ENCODE peak calls at places on chromosomes 1 and 21, in seven cellular contexts. C is suprapubic skin, F is HFFc6, J is H9, Y is keratinocyte, Q is psoas muscle, A is choroid plexus epithelial cell. L is an unnamed sample.
A peak's percentile ranks its signal among the peaks of the same experiment; 100 is the strongest.

GRCh38 chr21:37828515-37828914 is 87.7 kb downstream of the KCNJ6 start:
- DNase-seq in Q (no peak), F (no peak), C (no peak), Y (no peak), J (no peak), A (no peak), L (peak; percentile 55)

GRCh38 chr1:16120411-16120810 is 35.5 kb downstream of the EPHA2 start:
- DNase-seq in Q (no peak), A (no peak), F (no peak), Y (no peak), J (peak; percentile 65), C (no peak), L (no peak)

GRCh38 chr1:232805269-232806070 is at the start of gene MAP10:
- DNase-seq in J (peak; percentile 90), F (no peak), A (peak; percentile 86), Y (no peak), Q (peak; percentile 80), C (peak; percentile 74), L (peak; percentile 91)

GRCh38 chr1:81699234-81699633 is 101.5 kb upstream of the ADGRL2 start:
- DNase-seq in F (peak; percentile 75), A (peak; percentile 83), Y (no peak), J (no peak), Q (no peak), C (no peak), L (no peak)

GRCh38 chr1:234634387-234634786 is 24.4 kb upstream of the IRF2BP2 start:
- DNase-seq in Y (no peak), C (no peak), A (no peak), F (no peak), Q (no peak), J (no peak), L (no peak)

GRCh38 chr1:108961752-108962486 is 1.4 kb downstream of the CLCC1 start:
- DNase-seq in Y (no peak), F (no peak), A (no peak), C (no peak), Q (no peak), J (no peak), L (no peak)

GRCh38 chr1:228749765-228750164 is 14.5 kb downstream of the RHOU start:
- DNase-seq in Q (no peak), C (no peak), A (no peak), J (no peak), Y (no peak), F (no peak), L (no peak)

GRCh38 chr1:84061336-84061735 is 62.4 kb upstream of the TTLL7 start:
- DNase-seq in J (no peak), C (no peak), A (no peak), F (no peak), Q (no peak), Y (no peak), L (no peak)

GRCh38 chr1:248813546-248813945 is 12.2 kb downstream of the SH3BP5L start:
- DNase-seq in Q (no peak), J (no peak), Y (no peak), A (no peak), C (no peak), F (no peak), L (no peak)

GRCh38 chr1:57963545-57963944 is 539.7 kb upstream of the DAB1 start:
- DNase-seq in A (no peak), Y (no peak), Q (no peak), C (no peak), J (no peak), F (no peak), L (peak; percentile 35)

GRCh38 chr1:203288351-203288894 is 16.9 kb upstream of the BTG2 start:
- DNase-seq in C (no peak), A (no peak), F (no peak), Y (no peak), J (no peak), Q (no peak), L (no peak)

GRCh38 chr1:195785830-195786229 is 822.4 kb downstream of the KCNT2 start:
- DNase-seq in A (no peak), J (no peak), Y (no peak), F (no peak), C (no peak), Q (no peak), L (no peak)

GRCh38 chr1:101181930-101182329 is 54.9 kb upstream of the S1PR1 start:
- DNase-seq in J (no peak), A (peak; percentile 77), Q (no peak), C (no peak), F (peak; percentile 44), Y (no peak), L (no peak)

GRCh38 chr1:160354388-160354985 is 11.3 kb downstream of the NCSTN start:
- DNase-seq in Q (no peak), J (no peak), A (peak; percentile 53), C (no peak), Y (no peak), F (no peak), L (peak; percentile 49)

GRCh38 chr1:2411801-2412394 is 466 bp downstream of the PEX10 start:
- DNase-seq in F (no peak), C (peak; percentile 81), Q (no peak), A (no peak), J (peak; percentile 40), Y (no peak), L (no peak)

GRCh38 chr1:58903450-58904298 is 119.8 kb upstream of the JUN start:
- DNase-seq in A (peak; percentile 95), J (peak; percentile 65), C (peak; percentile 97), F (peak; percentile 86), Y (no peak), Q (peak; percentile 95), L (peak; percentile 56)

GRCh38 chr1:209896346-209896745 is 41.7 kb upstream of the SYT14 start:
- DNase-seq in Y (no peak), A (no peak), F (no peak), J (no peak), Q (no peak), C (no peak), L (no peak)

GRCh38 chr1:22784317-22784716 is 73.7 kb downstream of the EPHB2 start:
- DNase-seq in A (no peak), C (no peak), F (no peak), Y (no peak), Q (no peak), J (no peak), L (no peak)

GRCh38 chr1:246198141-246198820 is 308.8 kb downstream of the SMYD3 start:
- DNase-seq in F (no peak), A (no peak), Q (no peak), C (no peak), J (no peak), Y (no peak), L (no peak)

GRCh38 chr1:23751050-23751814 is 8.0 kb downstream of the ELOA start:
- DNase-seq in J (peak; percentile 58), C (no peak), Y (no peak), Q (no peak), A (peak; percentile 80), F (peak; percentile 39), L (peak; percentile 44)

GRCh38 chr1:242788771-242789170 is 264.3 kb upstream of the PLD5 start:
- DNase-seq in Q (no peak), Y (no peak), A (no peak), J (no peak), C (no peak), F (no peak), L (no peak)

GRCh38 chr1:1399870-1400575 is 888 bp upstream of the CCNL2 start:
- DNase-seq in C (no peak), Q (no peak), F (no peak), Y (no peak), J (no peak), A (peak; percentile 46), L (no peak)

GRCh38 chr21:36992671-36993070 is 13.8 kb upstream of the RIPPLY3 start:
- DNase-seq in Q (no peak), J (peak; percentile 69), C (peak; percentile 29), F (no peak), A (no peak), Y (no peak), L (no peak)

GRCh38 chr21:18840239-18840638 is 436.7 kb upstream of the TMPRSS15 start:
- DNase-seq in C (no peak), F (no peak), J (peak; percentile 52), A (peak; percentile 52), Y (no peak), Q (no peak), L (no peak)

GRCh38 chr1:41843378-41843777 is 75.3 kb downstream of the HIVEP3 start:
- DNase-seq in J (no peak), Q (no peak), F (peak; percentile 49), C (no peak), Y (no peak), A (peak; percentile 73), L (no peak)

GRCh38 chr1:159879977-159880376 is 17.5 kb upstream of the VSIG8 start:
- DNase-seq in J (no peak), Y (no peak), C (no peak), A (peak; percentile 86), F (peak; percentile 71), Q (no peak), L (no peak)

GRCh38 chr1:218351617-218352438 is 6.7 kb downstream of the TGFB2 start:
- DNase-seq in J (peak; percentile 54), F (no peak), C (no peak), Q (no peak), A (peak; percentile 83), Y (no peak), L (no peak)
- TF ChIP-seq CTCF in J (peak; percentile 62), F (peak; percentile 40), C (peak; percentile 37), Q (peak; percentile 42), A (peak; percentile 71), Y (peak; percentile 57), L (peak; percentile 25)

GRCh38 chr1:115718011-115718754 is 50.3 kb downstream of the CASQ2 start:
- DNase-seq in Y (no peak), A (no peak), F (no peak), J (no peak), C (no peak), Q (no peak), L (no peak)
- TF ChIP-seq CTCF in Y (no peak), A (no peak), F (no peak), J (no peak), C (no peak), Q (no peak), L (no peak)

GRCh38 chr1:52748119-52748518 is 21.9 kb downstream of the ZYG11B start:
- DNase-seq in F (no peak), J (no peak), Y (no peak), A (peak; percentile 41), C (no peak), Q (no peak), L (no peak)
- TF ChIP-seq CTCF in F (peak; percentile 61), J (peak; percentile 22), Y (no peak), A (peak; percentile 30), C (no peak), Q (peak; percentile 54), L (no peak)

GRCh38 chr1:185652348-185652747 is 81.8 kb upstream of the HMCN1 start:
- DNase-seq in F (no peak), Q (no peak), J (no peak), A (peak; percentile 22), C (no peak), Y (no peak), L (no peak)
- TF ChIP-seq CTCF in F (peak; percentile 46), Q (no peak), J (peak; percentile 53), A (peak; percentile 45), C (no peak), Y (no peak), L (no peak)